ENCODE peak calls at places on chromosomes 2 and 18, in four cellular contexts. R is GM18507, N is NCI-H146, V is GOT3. D is an unnamed sample.

GRCh38 chr2:74530239-74531161 is 767 bp downstream of the HTRA2 start:
- DNase-seq in R (no peak), N (peak), V (no peak), D (no peak)

GRCh38 chr2:119483896-119484718 is 40.2 kb downstream of the SCTR start:
- DNase-seq in R (no peak), N (no peak), V (no peak), D (no peak)

GRCh38 chr2:113166187-113166645 is 7.6 kb upstream of the PSD4 start:
- DNase-seq in R (no peak), N (no peak), V (no peak), D (no peak)

GRCh38 chr2:98454500-98455235 is 10.0 kb downstream of the INPP4A start:
- DNase-seq in R (no peak), N (no peak), V (no peak), D (no peak)

GRCh38 chr2:108911401-108911800 is 77.6 kb downstream of the EDAR start:
- DNase-seq in R (no peak), N (no peak), V (no peak), D (no peak)

GRCh38 chr2:33021542-33022259 is 74.9 kb downstream of the LTBP1 start:
- DNase-seq in R (no peak), N (no peak), V (no peak), D (no peak)

GRCh38 chr2:74585406-74586182 is 31.1 kb downstream of the DOK1 start:
- DNase-seq in R (no peak), N (no peak), V (no peak), D (no peak)

GRCh38 chr2:239273280-239274234 is 127.3 kb downstream of the HDAC4 start:
- DNase-seq in R (no peak), N (no peak), V (no peak), D (no peak)

GRCh38 chr18:79679552-79680099 is at the start of gene CTDP1:
- DNase-seq in R (peak), N (peak), V (peak), D (peak)

GRCh38 chr2:190984595-190984994 is 29.4 kb downstream of the STAT1 start:
- DNase-seq in R (no peak), N (no peak), V (no peak), D (no peak)

GRCh38 chr2:232367591-232368233 is 10.8 kb upstream of the ALPP start:
- DNase-seq in R (no peak), N (no peak), V (no peak), D (no peak)

GRCh38 chr2:159996792-159997546 is 65.4 kb downstream of the PLA2R1 start:
- DNase-seq in R (no peak), N (no peak), V (no peak), D (no peak)

GRCh38 chr18:22674300-22674699 is 256.6 kb upstream of the CTAGE1 start:
- DNase-seq in R (no peak), N (no peak), V (peak), D (peak)